ENCODE peak calls at places on chromosomes 5 and 9, in eight cellular contexts. R is MM.1S; Z is heart right ventricle; F is body of pancreas; U is Peyer's patch; P is transverse colon; V is effector memory CD4-positive, alpha-beta T cell; X is left lung. J is an unnamed sample.

GRCh38 chr5:55903121-55903701 is 52.1 kb downstream of the IL31RA start:
- DNase-seq in F (no peak), U (no peak), R (no peak), V (peak; percentile 58), Z (no peak), P (no peak), X (no peak), J (no peak)

GRCh38 chr5:176542135-176542595 is 5.0 kb upstream of the RNF44 start:
- DNase-seq in F (peak; percentile 30), X (peak; percentile 87), V (peak; percentile 46), P (peak; percentile 82), Z (no peak), U (peak; percentile 81), R (peak; percentile 29), J (no peak)

GRCh38 chr5:180515294-180515693 is 21.1 kb downstream of the CNOT6 start:
- DNase-seq in X (no peak), R (no peak), V (no peak), U (no peak), P (no peak), Z (no peak), F (no peak), J (no peak)

GRCh38 chr9:19032411-19032810 is 598 bp downstream of the SAXO1 start:
- DNase-seq in Z (no peak), R (no peak), P (no peak), V (no peak), U (no peak), X (no peak), F (no peak), J (no peak)

GRCh38 chr5:158236511-158237335 is 377.8 kb upstream of the CLINT1 start:
- DNase-seq in X (no peak), V (no peak), F (no peak), Z (no peak), R (no peak), P (no peak), U (no peak), J (no peak)

GRCh38 chr9:136721339-136722092 is 9.1 kb downstream of the DIPK1B start:
- DNase-seq in F (no peak), U (no peak), P (no peak), R (no peak), Z (no peak), V (no peak), X (peak; percentile 74), J (no peak)

GRCh38 chr5:15483348-15484090 is 16.5 kb upstream of the FBXL7 start:
- DNase-seq in F (no peak), P (no peak), Z (no peak), U (no peak), X (no peak), R (no peak), V (no peak), J (no peak)

GRCh38 chr5:136032564-136032963 is 3.8 kb downstream of the TGFBI start:
- DNase-seq in F (no peak), Z (no peak), U (no peak), R (no peak), P (no peak), V (no peak), X (no peak), J (no peak)

GRCh38 chr9:82491604-82492003 is 503.0 kb downstream of the SPATA31D1 start:
- DNase-seq in R (no peak), P (no peak), U (no peak), X (no peak), F (no peak), Z (no peak), V (no peak), J (no peak)

DNA sequence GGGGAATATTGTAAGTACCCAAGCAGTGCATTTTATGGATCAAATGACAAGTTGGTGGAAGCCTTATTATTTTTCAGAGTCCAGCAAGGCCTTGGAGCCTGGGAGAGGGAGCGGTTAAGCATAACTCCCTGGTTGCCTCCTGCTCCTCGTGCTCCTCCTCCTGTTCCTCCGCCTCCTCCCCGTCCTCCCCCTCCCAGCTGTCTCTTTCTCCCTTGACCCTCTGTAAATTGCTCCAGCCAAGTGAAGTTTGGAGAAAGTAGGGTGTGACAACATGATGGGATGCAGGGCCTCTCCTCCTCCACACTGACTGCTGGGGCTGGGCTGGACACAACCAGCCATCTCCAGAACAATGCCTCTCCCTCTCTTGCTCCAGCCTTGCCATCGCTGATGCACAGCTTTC is 586.9 kb downstream of the CCDC171 start:
- DNase-seq in R (no peak), P (no peak), V (no peak), Z (peak; percentile 54), X (no peak), F (no peak), U (no peak), J (no peak)
- H3K4me3 ChIP-seq in R (no peak overlapping the region), P (no peak overlapping the region), V (no peak overlapping the region), Z (no peak overlapping the region), X (no peak overlapping the region), F (no peak overlapping the region), U (no peak overlapping the region), J (no peak overlapping the region)

DNA sequence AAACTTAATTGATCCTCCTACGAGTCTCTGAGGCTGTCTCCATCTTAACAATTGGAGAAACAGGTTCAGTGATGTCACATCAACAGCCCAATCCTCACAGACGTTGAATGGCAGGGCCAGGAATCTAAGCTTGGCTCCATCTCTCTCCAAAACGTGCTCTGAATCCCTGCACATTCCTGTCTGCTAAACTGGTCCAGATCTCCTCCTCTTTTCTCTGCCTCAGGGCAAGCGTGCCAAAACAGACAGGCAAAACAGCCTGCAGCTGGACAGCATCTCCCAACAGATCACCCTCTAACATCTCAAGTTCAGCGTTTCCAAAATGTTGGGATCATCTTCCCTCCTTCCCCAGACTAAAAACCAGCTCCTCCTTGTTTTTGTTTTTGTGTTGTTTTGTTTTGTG is 6.6 kb downstream of the FBP1 start:
- DNase-seq in P (no peak), V (no peak), X (no peak), R (no peak), U (no peak), F (no peak), Z (no peak), J (no peak)
- H3K4me1 ChIP-seq in P (peaks cover 3% of the 10 kb centered on the region), V (no peaks in the 10 kb centered on the region), X (peaks cover 6% of the 10 kb centered on the region), R (no peaks in the 10 kb centered on the region), U (peaks cover 4% of the 10 kb centered on the region), F (peaks cover 47% of the 10 kb centered on the region), Z (no peaks in the 10 kb centered on the region), J (peaks cover 14% of the 10 kb centered on the region)

GRCh38 chr9:128552744-128553221 is 396 bp downstream of the SPTAN1 start:
- DNase-seq in Z (peak; percentile 57), P (peak; percentile 69), V (no peak), F (peak; percentile 65), R (peak; percentile 31), X (peak; percentile 90), U (no peak), J (no peak)

GRCh38 chr9:128550226-128550625 is 2.2 kb upstream of the SPTAN1 start:
- DNase-seq in U (no peak), P (no peak), F (no peak), X (no peak), Z (no peak), V (no peak), R (no peak), J (no peak)

GRCh38 chr9:128552153-128552743 is at the start of gene SPTAN1:
- DNase-seq in R (peak; percentile 90), Z (peak; percentile 92), U (peak; percentile 92), V (peak; percentile 92), F (peak; percentile 88), X (peak; percentile 97), P (peak; percentile 93), J (peak; percentile 63)

GRCh38 chr9:128551652-128552152 is 685 bp upstream of the SPTAN1 start:
- DNase-seq in X (no peak), V (no peak), F (no peak), Z (no peak), R (no peak), U (no peak), P (no peak), J (no peak)

DNA sequence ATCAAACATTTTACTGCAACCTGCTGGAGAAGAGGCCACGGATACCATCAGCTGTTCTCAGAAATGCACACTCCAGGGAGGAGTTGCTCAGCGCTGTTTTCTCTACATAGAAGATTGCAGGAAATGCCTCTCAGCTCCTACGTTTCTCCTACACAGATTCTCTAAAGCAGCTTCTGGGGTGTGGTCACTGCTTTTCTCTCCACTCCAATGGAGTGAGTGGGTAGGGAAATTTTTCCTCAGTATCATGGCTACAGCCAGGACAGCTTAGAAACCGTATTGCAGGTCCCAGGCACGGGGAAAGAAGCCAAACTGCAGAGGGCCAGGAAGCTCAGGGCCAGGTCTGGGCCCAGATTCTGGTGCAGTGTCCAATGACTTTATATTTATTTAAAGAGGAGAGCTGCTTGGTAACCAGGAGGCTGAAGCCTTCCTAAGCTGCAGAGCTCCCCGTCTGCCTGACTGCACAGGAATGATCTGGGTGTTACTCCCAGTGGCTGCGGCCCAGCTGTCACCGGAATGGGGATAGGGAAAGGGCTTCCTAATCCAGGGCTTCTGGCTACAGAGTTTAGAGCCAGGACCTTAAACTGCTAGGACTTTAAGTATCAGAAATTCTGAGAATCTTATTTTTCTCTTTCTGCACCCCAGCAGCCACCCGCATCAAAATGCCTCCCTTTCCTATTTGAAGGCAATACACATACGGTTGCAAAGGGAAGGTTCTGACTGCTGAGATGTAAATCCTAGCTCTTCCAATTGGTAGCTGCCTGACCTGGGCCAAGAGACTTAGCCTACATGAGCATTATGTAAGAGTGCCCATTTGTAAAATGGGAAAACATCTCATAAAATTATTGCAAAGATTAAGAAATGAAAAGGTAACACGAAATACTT is 1.4 kb upstream of the SPTAN1 start:
- DNase-seq in F (no peak), P (no peak), V (no peak), U (no peak), R (no peak), X (no peak), Z (peak; percentile 49), J (no peak)
- H3K4me3 ChIP-seq in F (no peak overlapping the region), P (no peak overlapping the region), V (peak overlapping the region; percentile 70), U (peak overlapping the region; percentile 99), R (peak overlapping the region; percentile 88), X (peak overlapping the region; percentile 97), Z (peak overlapping the region; percentile 97), J (peak overlapping the region; percentile 83)

GRCh38 chr9:112582863-112583262 is 96.2 kb downstream of the KIAA1958 start:
- DNase-seq in Z (no peak), U (no peak), P (no peak), F (no peak), V (no peak), R (no peak), X (no peak), J (no peak)

GRCh38 chr9:112582371-112582770 is 95.7 kb downstream of the KIAA1958 start:
- DNase-seq in U (no peak), F (no peak), R (no peak), P (no peak), Z (no peak), X (no peak), V (no peak), J (no peak)

GRCh38 chr9:112586600-112587155 is 100.1 kb downstream of the KIAA1958 start:
- DNase-seq in V (no peak), U (no peak), P (no peak), R (no peak), X (no peak), Z (no peak), F (no peak), J (no peak)

DNA sequence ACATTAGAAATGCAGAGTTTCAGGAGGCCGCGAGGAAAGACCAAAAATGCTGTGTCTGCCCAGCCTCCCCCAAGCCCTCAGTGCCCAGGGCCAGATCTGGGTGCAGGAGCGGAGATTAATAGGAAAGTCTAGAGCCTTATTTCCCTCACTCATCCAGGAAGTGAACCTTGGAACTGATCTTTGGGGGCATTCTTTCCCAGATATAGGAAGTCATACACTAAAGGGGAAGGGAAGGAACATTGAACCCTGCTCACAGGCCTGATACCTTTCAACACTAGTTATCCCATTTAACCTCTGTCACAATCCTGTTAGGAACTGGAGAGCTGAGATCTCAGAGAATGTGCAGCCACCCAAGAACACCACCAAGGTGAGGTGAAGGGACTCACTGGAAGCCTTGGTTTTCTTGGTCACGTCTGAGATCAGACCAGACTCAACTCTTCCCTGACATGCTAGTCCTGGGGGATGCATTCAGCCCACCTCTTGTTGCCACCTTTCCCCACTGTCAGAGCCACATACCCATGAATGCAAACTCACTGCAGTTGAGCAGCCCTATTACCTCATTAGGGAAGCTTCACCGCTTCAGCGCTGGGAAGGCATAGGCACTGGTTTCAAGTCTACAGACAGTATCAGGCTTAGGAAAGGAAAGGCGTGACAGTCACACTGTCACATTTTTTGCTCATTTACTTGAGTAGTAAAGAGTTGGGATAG is 95.0 kb downstream of the KIAA1958 start:
- DNase-seq in Z (no peak), F (no peak), X (no peak), R (no peak), V (no peak), U (no peak), P (no peak), J (no peak)
- H3K4me1 ChIP-seq in Z (no peaks in the 10 kb centered on the region), F (no peaks in the 10 kb centered on the region), X (no peaks in the 10 kb centered on the region), R (no peaks in the 10 kb centered on the region), V (no peaks in the 10 kb centered on the region), U (no peaks in the 10 kb centered on the region), P (no peaks in the 10 kb centered on the region), J (peaks cover 9% of the 10 kb centered on the region)